ENCODE peak calls at places on chromosomes 1 and 21, in nine cellular contexts. N, M, C, O, P, X, H, K and E are unnamed samples.

GRCh38 chr1:195195423-195196057 is 1412.7 kb downstream of the KCNT2 start:
- DNase-seq in N (no peak), M (no peak), C (no peak), O (no peak), P (no peak), X (no peak), H (no peak), K (no peak), E (no peak)

GRCh38 chr21:24856326-24856725 is 751.0 kb downstream of the MRPL39 start:
- DNase-seq in N (no peak), M (no peak), C (no peak), O (no peak), P (no peak), X (no peak), H (no peak), K (no peak), E (no peak)

GRCh38 chr1:181324797-181325616 is 158.3 kb upstream of the CACNA1E start:
- DNase-seq in N (peak), M (no peak), C (peak), O (no peak), P (no peak), X (no peak), H (peak), K (peak), E (no peak)

GRCh38 chr1:26627959-26628358 is 67.9 kb upstream of the ARID1A start:
- DNase-seq in N (no peak), M (no peak), C (no peak), O (no peak), P (no peak), X (no peak), H (no peak), K (no peak), E (no peak)

GRCh38 chr1:92538413-92539061 is 51.8 kb upstream of the GFI1 start:
- DNase-seq in N (no peak), M (no peak), C (no peak), O (no peak), P (no peak), X (peak), H (no peak), K (no peak), E (no peak)

GRCh38 chr1:235468970-235469369 is 35.3 kb downstream of the B3GALNT2 start:
- DNase-seq in N (no peak), M (peak), C (no peak), O (no peak), P (no peak), X (peak), H (no peak), K (peak), E (no peak)

GRCh38 chr1:71231751-71232150 is 150.9 kb upstream of the ZRANB2 start:
- DNase-seq in N (no peak), M (no peak), C (no peak), O (no peak), P (no peak), X (peak), H (no peak), K (no peak), E (no peak)

GRCh38 chr1:32696041-32696440 is 6.5 kb downstream of the SYNC start:
- DNase-seq in N (no peak), M (no peak), C (no peak), O (no peak), P (no peak), X (no peak), H (no peak), K (no peak), E (no peak)

GRCh38 chr1:116855220-116855619 is 54.5 kb upstream of the PTGFRN start:
- DNase-seq in N (no peak), M (no peak), C (no peak), O (no peak), P (peak), X (no peak), H (no peak), K (no peak), E (no peak)

GRCh38 chr1:24047101-24047459 is 64.9 kb downstream of the MYOM3 start:
- DNase-seq in N (no peak), M (no peak), C (no peak), O (no peak), P (peak), X (peak), H (no peak), K (peak), E (no peak)

GRCh38 chr1:25565188-25565591 is 21.8 kb downstream of the LDLRAP1 start:
- DNase-seq in N (no peak), M (no peak), C (no peak), O (no peak), P (no peak), X (peak), H (no peak), K (no peak), E (no peak)

GRCh38 chr1:48285525-48285924 is 63.0 kb downstream of the SLC5A9 start:
- DNase-seq in N (no peak), M (no peak), C (no peak), O (no peak), P (no peak), X (no peak), H (no peak), K (no peak), E (no peak)

GRCh38 chr1:165545974-165546373 is 2.2 kb downstream of the LRRC52 start:
- DNase-seq in N (no peak), M (no peak), C (no peak), O (no peak), P (no peak), X (no peak), H (no peak), K (no peak), E (no peak)

GRCh38 chr1:15700510-15700909 is 16.4 kb downstream of the PLEKHM2 start:
- DNase-seq in N (no peak), M (no peak), C (no peak), O (no peak), P (no peak), X (peak), H (no peak), K (no peak), E (no peak)

GRCh38 chr1:20123696-20124450 is 4.5 kb upstream of the PLA2G2D start:
- DNase-seq in N (no peak), M (no peak), C (no peak), O (no peak), P (no peak), X (no peak), H (no peak), K (no peak), E (no peak)

GRCh38 chr1:109933856-109934711 is 23.4 kb downstream of the CSF1 start:
- DNase-seq in N (no peak), M (no peak), C (no peak), O (no peak), P (no peak), X (peak), H (peak), K (no peak), E (no peak)

GRCh38 chr1:164337885-164338284 is 221.1 kb upstream of the PBX1 start:
- DNase-seq in N (no peak), M (no peak), C (no peak), O (no peak), P (no peak), X (no peak), H (no peak), K (peak), E (no peak)

GRCh38 chr1:157357111-157357510 is 195.2 kb downstream of the FCRL5 start:
- DNase-seq in N (no peak), M (no peak), C (no peak), O (no peak), P (no peak), X (no peak), H (no peak), K (no peak), E (no peak)

GRCh38 chr21:39022901-39023693 is 160.2 kb downstream of the PSMG1 start:
- DNase-seq in N (no peak), M (no peak), C (no peak), O (peak), P (peak), X (peak), H (no peak), K (no peak), E (no peak)

GRCh38 chr1:26404641-26405040 is 6.0 kb upstream of the LIN28A start:
- DNase-seq in N (no peak), M (no peak), C (no peak), O (no peak), P (no peak), X (peak), H (no peak), K (peak), E (no peak)

GRCh38 chr1:38735651-38736161 is 123.9 kb downstream of the RRAGC start:
- DNase-seq in N (no peak), M (no peak), C (no peak), O (no peak), P (no peak), X (peak), H (no peak), K (no peak), E (no peak)

GRCh38 chr1:30819244-30819571 is 61.6 kb upstream of the LAPTM5 start:
- DNase-seq in N (no peak), M (no peak), C (no peak), O (no peak), P (no peak), X (no peak), H (no peak), K (no peak), E (no peak)

GRCh38 chr1:107139833-107140702 is 771 bp upstream of the NTNG1 start:
- DNase-seq in N (no peak), M (peak), C (no peak), O (peak), P (no peak), X (peak), H (peak), K (no peak), E (no peak)

GRCh38 chr21:27240901-27241300 is 274.0 kb upstream of the ADAMTS5 start:
- DNase-seq in N (no peak), M (no peak), C (no peak), O (no peak), P (no peak), X (no peak), H (no peak), K (no peak), E (no peak)

GRCh38 chr1:28437260-28437923 is 67.9 kb downstream of the PHACTR4 start:
- DNase-seq in N (no peak), M (peak), C (no peak), O (no peak), P (no peak), X (peak), H (no peak), K (peak), E (no peak)

GRCh38 chr1:177010246-177010825 is 154.2 kb downstream of the ASTN1 start:
- DNase-seq in N (no peak), M (no peak), C (no peak), O (no peak), P (no peak), X (no peak), H (no peak), K (no peak), E (no peak)

GRCh38 chr1:99218572-99218971 is 45.7 kb upstream of the PLPPR4 start:
- DNase-seq in N (no peak), M (no peak), C (no peak), O (no peak), P (no peak), X (no peak), H (no peak), K (no peak), E (no peak)

GRCh38 chr1:46723901-46724300 is 5.0 kb upstream of the EFCAB14 start:
- DNase-seq in N (no peak), M (no peak), C (no peak), O (no peak), P (no peak), X (no peak), H (no peak), K (no peak), E (no peak)

GRCh38 chr21:38743772-38744529 is 61.8 kb upstream of the ETS2 start:
- DNase-seq in N (no peak), M (peak), C (no peak), O (no peak), P (peak), X (no peak), H (no peak), K (no peak), E (no peak)

GRCh38 chr1:213014642-213015041 is 1.0 kb downstream of the ANGEL2 start:
- DNase-seq in N (no peak), M (peak), C (no peak), O (no peak), P (no peak), X (peak), H (no peak), K (peak), E (no peak)

GRCh38 chr21:45110873-45111624 is 36.7 kb downstream of the ADARB1 start:
- DNase-seq in N (no peak), M (no peak), C (no peak), O (no peak), P (no peak), X (no peak), H (no peak), K (no peak), E (no peak)

GRCh38 chr21:34061983-34062382 is 11.4 kb upstream of the MRPS6 start:
- DNase-seq in N (no peak), M (peak), C (no peak), O (no peak), P (no peak), X (peak), H (no peak), K (peak), E (no peak)

GRCh38 chr21:34545079-34545884 is 33.3 kb upstream of the KCNE1 start:
- DNase-seq in N (no peak), M (no peak), C (no peak), O (no peak), P (no peak), X (peak), H (no peak), K (peak), E (peak)

GRCh38 chr1:1556505-1556904 is 16.1 kb upstream of the TMEM240 start:
- DNase-seq in N (no peak), M (no peak), C (no peak), O (no peak), P (no peak), X (no peak), H (no peak), K (no peak), E (no peak)

GRCh38 chr1:108592030-108592759 is 32.3 kb downstream of the EEIG2 start:
- DNase-seq in N (no peak), M (peak), C (no peak), O (no peak), P (no peak), X (peak), H (no peak), K (no peak), E (no peak)

GRCh38 chr1:211735208-211736170 is 60.1 kb upstream of the NEK2 start:
- DNase-seq in N (no peak), M (peak), C (no peak), O (no peak), P (no peak), X (peak), H (peak), K (peak), E (no peak)